ENCODE peak calls at places on chromosomes 2 and 18, in seven cellular contexts. O is iPS DF 19.7, W is EL, V is GM23248, I is EH, E is neural crest cell, J is cardiac muscle cell. D is an unnamed sample.

GRCh38 chr2:148720501-148720998 is 76.0 kb downstream of the EPC2 start:
- DNase-seq in O (no peak), J (peak; percentile 80), E (no peak), W (no peak), I (peak; percentile 18), V (peak; percentile 85), D (peak; percentile 41)

GRCh38 chr2:236485519-236485918 is 84.1 kb upstream of the ACKR3 start:
- DNase-seq in W (no peak), V (no peak), O (no peak), E (no peak), I (no peak), J (no peak), D (no peak)

GRCh38 chr2:99624682-99625081 is 134.9 kb upstream of the REV1 start:
- DNase-seq in V (no peak), O (no peak), I (no peak), J (no peak), E (no peak), W (no peak), D (no peak)

GRCh38 chr2:203777030-203777429 is 70.6 kb downstream of the CD28 start:
- DNase-seq in E (no peak), I (no peak), O (no peak), J (peak; percentile 65), V (no peak), W (no peak), D (no peak)

GRCh38 chr2:43100883-43101662 is 125.3 kb downstream of the ZFP36L2 start:
- DNase-seq in E (peak; percentile 87), V (peak; percentile 72), I (no peak), W (no peak), O (peak; percentile 17), J (peak; percentile 63), D (peak; percentile 58)

GRCh38 chr2:182767578-182767977 is 51.5 kb downstream of the DNAJC10 start:
- DNase-seq in V (peak; percentile 37), O (no peak), I (peak; percentile 17), W (peak; percentile 29), E (no peak), J (peak; percentile 33), D (peak; percentile 5)

GRCh38 chr2:33146112-33146511 is 199.4 kb downstream of the LTBP1 start:
- DNase-seq in E (no peak), I (peak; percentile 34), O (no peak), W (no peak), J (peak; percentile 30), V (peak; percentile 79), D (peak; percentile 24)

GRCh38 chr2:216078776-216079175 is 2.8 kb downstream of the PECR start:
- DNase-seq in I (no peak), W (no peak), V (no peak), E (no peak), O (no peak), J (peak; percentile 38), D (no peak)

GRCh38 chr2:98912221-98912851 is 23.7 kb downstream of the CRACDL start:
- DNase-seq in O (no peak), E (no peak), J (peak; percentile 86), W (peak; percentile 89), I (peak; percentile 88), V (peak; percentile 96), D (peak; percentile 93)

GRCh38 chr2:121388371-121388770 is 103.4 kb upstream of the TFCP2L1 start:
- DNase-seq in J (no peak), I (no peak), V (no peak), O (no peak), W (peak; percentile 25), E (no peak), D (no peak)

GRCh38 chr2:141113301-141113700 is 1017.5 kb downstream of the LRP1B start:
- DNase-seq in O (no peak), V (no peak), I (no peak), W (no peak), J (no peak), E (no peak), D (no peak)

GRCh38 chr2:235027558-235028214 is 75.9 kb downstream of the SH3BP4 start:
- DNase-seq in I (peak; percentile 68), O (no peak), E (no peak), V (peak; percentile 95), J (peak; percentile 70), W (peak; percentile 59), D (peak; percentile 83)

GRCh38 chr18:3400567-3401296 is 49.2 kb upstream of the TGIF1 start:
- DNase-seq in O (no peak), W (no peak), I (no peak), V (no peak), J (no peak), E (no peak), D (no peak)

GRCh38 chr2:27772804-27773203 is 1.3 kb downstream of the MRPL33 start:
- DNase-seq in I (peak; percentile 36), J (no peak), V (peak; percentile 30), E (no peak), W (peak; percentile 28), O (no peak), D (no peak)

GRCh38 chr2:59333007-59333406 is 1091.9 kb upstream of the FANCL start:
- DNase-seq in V (no peak), W (no peak), E (no peak), J (no peak), I (no peak), O (no peak), D (no peak)

GRCh38 chr2:88959480-88960204 is 268.2 kb downstream of the RPIA start:
- DNase-seq in W (no peak), V (no peak), E (no peak), O (no peak), J (peak; percentile 19), I (peak; percentile 6), D (no peak)

GRCh38 chr2:219454217-219454616 is 19.6 kb downstream of the SPEG start:
- DNase-seq in W (no peak), O (no peak), E (no peak), I (peak; percentile 42), V (no peak), J (no peak), D (no peak)

GRCh38 chr2:241891315-241891987 is 21.9 kb downstream of the RTP5 start:
- DNase-seq in V (no peak), E (no peak), I (no peak), W (no peak), J (no peak), O (no peak), D (no peak)

GRCh38 chr2:225137971-225138370 is 95.7 kb upstream of the DOCK10 start:
- DNase-seq in V (peak; percentile 50), O (no peak), E (no peak), I (peak; percentile 31), J (no peak), W (peak; percentile 42), D (no peak)

GRCh38 chr2:25405871-25406270 is 64.1 kb upstream of the DNMT3A start:
- DNase-seq in E (no peak), V (no peak), W (no peak), O (no peak), J (no peak), I (no peak), D (no peak)